ENCODE peak calls at places on chromosomes 7 and 10, in eight cellular contexts. B is EH, N is ELF-1, R is GF-D8, E is NCI-H2081, F is LoVo, D is T-helper 9 cell, Q is GM23248. Y is an unnamed sample.

GRCh38 chr7:99792983-99793382 is 9.0 kb upstream of the CYP3A4 start:
- DNase-seq in B (no peak), N (no peak), R (no peak), E (no peak), F (no peak), D (no peak), Q (no peak), Y (no peak)

GRCh38 chr10:82267465-82267864 is 392.5 kb downstream of the NRG3 start:
- DNase-seq in B (no peak), N (no peak), R (no peak), E (no peak), F (no peak), D (no peak), Q (no peak), Y (no peak)

GRCh38 chr10:110686037-110686436 is 41.9 kb downstream of the RBM20 start:
- DNase-seq in B (peak; percentile 82), N (no peak), R (no peak), E (no peak), F (no peak), D (no peak), Q (no peak), Y (peak; percentile 54)

GRCh38 chr7:144941127-144941526 is 105.3 kb upstream of the TPK1 start:
- DNase-seq in B (no peak), N (peak; percentile 7), R (no peak), E (no peak), F (no peak), D (no peak), Q (no peak), Y (no peak)

GRCh38 chr7:103082497-103082896 is 7.6 kb downstream of the ARMC10 start:
- DNase-seq in B (no peak), N (no peak), R (no peak), E (no peak), F (no peak), D (no peak), Q (no peak), Y (no peak)

GRCh38 chr7:123916240-123916724 is 8.8 kb upstream of the SPAM1 start:
- DNase-seq in B (peak; percentile 0), N (peak; percentile 58), R (no peak), E (peak; percentile 6), F (peak; percentile 77), D (no peak), Q (peak; percentile 27), Y (peak; percentile 32)

GRCh38 chr7:22476822-22477221 is 23.2 kb downstream of the STEAP1B start:
- DNase-seq in B (no peak), N (no peak), R (no peak), E (no peak), F (no peak), D (no peak), Q (no peak), Y (no peak)

GRCh38 chr7:144497296-144497695 is 93.8 kb upstream of the NOBOX start:
- DNase-seq in B (no peak), N (no peak), R (no peak), E (no peak), F (no peak), D (no peak), Q (no peak), Y (no peak)

GRCh38 chr10:49534670-49535381 is 4.1 kb downstream of the ERCC6 start:
- DNase-seq in B (peak; percentile 88), N (no peak), R (no peak), E (no peak), F (no peak), D (no peak), Q (peak; percentile 88), Y (peak; percentile 72)

GRCh38 chr10:48554246-48554645 is 50.6 kb downstream of the ARHGAP22 start:
- DNase-seq in B (no peak), N (no peak), R (no peak), E (no peak), F (no peak), D (no peak), Q (no peak), Y (no peak)

GRCh38 chr10:126247454-126247975 is 140.8 kb downstream of the ADAM12 start:
- DNase-seq in B (peak; percentile 100), N (peak; percentile 47), R (no peak), E (no peak), F (peak; percentile 46), D (no peak), Q (peak; percentile 100), Y (peak; percentile 99)

GRCh38 chr7:150322114-150322832 is 882 bp upstream of the LRRC61 start:
- DNase-seq in B (no peak), N (no peak), R (peak; percentile 83), E (no peak), F (peak; percentile 48), D (no peak), Q (no peak), Y (no peak)

GRCh38 chr7:4694653-4695335 is 12.7 kb downstream of the FOXK1 start:
- DNase-seq in B (peak; percentile 68), N (no peak), R (no peak), E (no peak), F (no peak), D (no peak), Q (peak; percentile 97), Y (peak; percentile 87)

GRCh38 chr10:91562839-91563581 is 69.9 kb downstream of the PPP1R3C start:
- DNase-seq in B (no peak), N (no peak), R (no peak), E (no peak), F (no peak), D (no peak), Q (no peak), Y (no peak)

GRCh38 chr10:77180794-77181193 is 456.8 kb downstream of the KCNMA1 start:
- DNase-seq in B (peak; percentile 76), N (no peak), R (no peak), E (no peak), F (no peak), D (no peak), Q (peak; percentile 36), Y (peak; percentile 69)

GRCh38 chr7:87188930-87189329 is 30.6 kb downstream of the TMEM243 start:
- DNase-seq in B (no peak), N (no peak), R (no peak), E (no peak), F (no peak), D (no peak), Q (no peak), Y (no peak)

Y was measured in M059J.